ENCODE peak calls at places on chromosomes 12 and 14, in four cellular contexts. One of them, this sample, is unnamed.

GRCh38 chr12:51326762-51327439 is 2.9 kb upstream of the BIN2 start:
- DNase-seq in M059J: peak
- DNase-seq in left ventricle myocardium superior: no peak
- DNase-seq in RWPE1: no peak
- DNase-seq in this sample: no peak

GRCh38 chr14:105636935-105637334 is 110.6 kb downstream of the TMEM121 start:
- DNase-seq in M059J: no peak
- DNase-seq in left ventricle myocardium superior: no peak
- DNase-seq in RWPE1: no peak
- DNase-seq in this sample: no peak

GRCh38 chr14:104975481-104976197 is 2.5 kb downstream of the AHNAK2 start:
- DNase-seq in M059J: no peak
- DNase-seq in left ventricle myocardium superior: no peak
- DNase-seq in RWPE1: no peak
- DNase-seq in this sample: peak

GRCh38 chr12:15701721-15702156 is 87.4 kb downstream of the EPS8 start:
- DNase-seq in M059J: peak
- DNase-seq in left ventricle myocardium superior: no peak
- DNase-seq in RWPE1: no peak
- DNase-seq in this sample: no peak

GRCh38 chr12:110135012-110135411 is 10.9 kb downstream of the IFT81 start:
- DNase-seq in M059J: no peak
- DNase-seq in left ventricle myocardium superior: no peak
- DNase-seq in RWPE1: no peak
- DNase-seq in this sample: no peak

GRCh38 chr14:24806061-24806678 is 172.2 kb upstream of the GZMB start:
- DNase-seq in M059J: peak
- DNase-seq in left ventricle myocardium superior: peak
- DNase-seq in RWPE1: peak
- DNase-seq in this sample: no peak

GRCh38 chr12:103368167-103368566 is 127.6 kb downstream of the C12orf42 start:
- DNase-seq in M059J: no peak
- DNase-seq in left ventricle myocardium superior: no peak
- DNase-seq in RWPE1: no peak
- DNase-seq in this sample: no peak

GRCh38 chr14:81476816-81477215 is 56.8 kb downstream of the SEL1L start:
- DNase-seq in M059J: no peak
- DNase-seq in left ventricle myocardium superior: no peak
- DNase-seq in RWPE1: no peak
- DNase-seq in this sample: no peak

GRCh38 chr12:51686727-51687126 is 95.7 kb downstream of the SCN8A start:
- DNase-seq in M059J: peak
- DNase-seq in left ventricle myocardium superior: no peak
- DNase-seq in RWPE1: no peak
- DNase-seq in this sample: no peak

GRCh38 chr14:72699852-72700257 is 194.0 kb downstream of the DPF3 start:
- DNase-seq in M059J: no peak
- DNase-seq in left ventricle myocardium superior: peak
- DNase-seq in RWPE1: no peak
- DNase-seq in this sample: no peak

GRCh38 chr14:69275331-69275730 is 15.4 kb downstream of the GALNT16 start:
- DNase-seq in M059J: no peak
- DNase-seq in left ventricle myocardium superior: no peak
- DNase-seq in RWPE1: no peak
- DNase-seq in this sample: no peak

GRCh38 chr12:131418884-131419283 is 292.0 kb upstream of the SFSWAP start:
- DNase-seq in M059J: no peak
- DNase-seq in left ventricle myocardium superior: no peak
- DNase-seq in RWPE1: no peak
- DNase-seq in this sample: no peak

GRCh38 chr12:8629486-8630033 is 16.9 kb upstream of the AICDA start:
- DNase-seq in M059J: peak
- DNase-seq in left ventricle myocardium superior: no peak
- DNase-seq in RWPE1: no peak
- DNase-seq in this sample: no peak

GRCh38 chr14:69625299-69626131 is 14.1 kb downstream of the SUSD6 start:
- DNase-seq in M059J: peak
- DNase-seq in left ventricle myocardium superior: peak
- DNase-seq in RWPE1: no peak
- DNase-seq in this sample: peak

GRCh38 chr12:94582591-94582990 is 67.8 kb downstream of the TMCC3 start:
- DNase-seq in M059J: no peak
- DNase-seq in left ventricle myocardium superior: no peak
- DNase-seq in RWPE1: no peak
- DNase-seq in this sample: no peak

GRCh38 chr14:105863296-105864108 is 337.1 kb downstream of the TMEM121 start:
- DNase-seq in M059J: no peak
- DNase-seq in left ventricle myocardium superior: peak
- DNase-seq in RWPE1: no peak
- DNase-seq in this sample: peak

GRCh38 chr12:43317156-43317555 is 234.8 kb downstream of the ADAMTS20 start:
- DNase-seq in M059J: peak
- DNase-seq in left ventricle myocardium superior: no peak
- DNase-seq in RWPE1: no peak
- DNase-seq in this sample: no peak

GRCh38 chr12:117874842-117875434 is 93.9 kb downstream of the KSR2 start:
- DNase-seq in M059J: peak
- DNase-seq in left ventricle myocardium superior: peak
- DNase-seq in RWPE1: peak
- DNase-seq in this sample: peak

GRCh38 chr12:69097619-69098368 is 141.6 kb upstream of the CPSF6 start:
- DNase-seq in M059J: peak
- DNase-seq in left ventricle myocardium superior: no peak
- DNase-seq in RWPE1: no peak
- DNase-seq in this sample: no peak

GRCh38 chr14:34354556-34354955 is 107.5 kb downstream of the SPTSSA start:
- DNase-seq in M059J: peak
- DNase-seq in left ventricle myocardium superior: no peak
- DNase-seq in RWPE1: no peak
- DNase-seq in this sample: no peak

GRCh38 chr12:114864688-114865685 is 181.0 kb upstream of the TBX3 start:
- DNase-seq in M059J: no peak
- DNase-seq in left ventricle myocardium superior: no peak
- DNase-seq in RWPE1: no peak
- DNase-seq in this sample: no peak

GRCh38 chr12:93502802-93503623 is 35.7 kb downstream of the MRPL42 start:
- DNase-seq in M059J: peak
- DNase-seq in left ventricle myocardium superior: no peak
- DNase-seq in RWPE1: peak
- DNase-seq in this sample: no peak

GRCh38 chr12:46219892-46220655 is 48.8 kb downstream of the SLC38A1 start:
- DNase-seq in M059J: peak
- DNase-seq in left ventricle myocardium superior: no peak
- DNase-seq in RWPE1: peak
- DNase-seq in this sample: no peak

GRCh38 chr12:57536597-57536942 is 10.4 kb downstream of the DCTN2 start:
- DNase-seq in M059J: no peak
- DNase-seq in left ventricle myocardium superior: no peak
- DNase-seq in RWPE1: no peak
- DNase-seq in this sample: no peak

GRCh38 chr14:68075382-68076029 is 255.9 kb downstream of the RAD51B start:
- DNase-seq in M059J: no peak
- DNase-seq in left ventricle myocardium superior: no peak
- DNase-seq in RWPE1: no peak
- DNase-seq in this sample: no peak